ENCODE peak calls at places on chromosomes 7 and 10, in six cellular contexts. K, S, W, X, Q and M are unnamed samples.

GRCh38 chr7:80481196-80481884 is 30.5 kb downstream of the GNAT3 start:
- DNase-seq in K (no peak), S (no peak), W (no peak), X (no peak), Q (no peak), M (no peak)

GRCh38 chr7:73556208-73557107 is 1.0 kb downstream of the BCL7B start:
- DNase-seq in K (peak; percentile 20), S (no peak), W (no peak), X (no peak), Q (no peak), M (peak; percentile 33)

GRCh38 chr10:20029523-20029922 is 213.3 kb downstream of the PLXDC2 start:
- DNase-seq in K (no peak), S (no peak), W (no peak), X (no peak), Q (no peak), M (no peak)

GRCh38 chr10:21146446-21146789 is 249.3 kb upstream of the NEBL start:
- DNase-seq in K (no peak), S (no peak), W (no peak), X (no peak), Q (no peak), M (no peak)

GRCh38 chr7:497346-497745 is 22.3 kb downstream of the PDGFA start:
- DNase-seq in K (no peak), S (no peak), W (no peak), X (no peak), Q (peak; percentile 17), M (no peak)

GRCh38 chr10:48672596-48673255 is 11.9 kb upstream of the WDFY4 start:
- DNase-seq in K (no peak), S (no peak), W (no peak), X (no peak), Q (no peak), M (no peak)

GRCh38 chr10:71981024-71981867 is 17.1 kb downstream of the CHST3 start:
- DNase-seq in K (no peak), S (no peak), W (no peak), X (peak; percentile 35), Q (no peak), M (no peak)

GRCh38 chr10:92530421-92530820 is 43.5 kb downstream of the IDE start:
- DNase-seq in K (peak; percentile 31), S (no peak), W (no peak), X (no peak), Q (no peak), M (no peak)

GRCh38 chr10:52308251-52309031 is 5.6 kb upstream of the DKK1 start:
- DNase-seq in K (peak; percentile 78), S (no peak), W (peak; percentile 46), X (peak; percentile 57), Q (peak; percentile 47), M (peak; percentile 53)

GRCh38 chr10:9957352-9957751 is 1060.3 kb upstream of the CELF2 start:
- DNase-seq in K (peak; percentile 44), S (no peak), W (no peak), X (no peak), Q (no peak), M (no peak)

GRCh38 chr10:98878418-98878817 is 357.2 kb downstream of the HPSE2 start:
- DNase-seq in K (peak; percentile 41), S (no peak), W (no peak), X (no peak), Q (no peak), M (no peak)

GRCh38 chr7:86708334-86708733 is 64.6 kb downstream of the GRM3 start:
- DNase-seq in K (no peak), S (no peak), W (no peak), X (no peak), Q (no peak), M (no peak)

GRCh38 chr7:78176186-78176585 is 377.6 kb downstream of the PHTF2 start:
- DNase-seq in K (peak; percentile 41), S (no peak), W (no peak), X (no peak), Q (no peak), M (no peak)

GRCh38 chr10:131195116-131195515 is 116.4 kb downstream of the TCERG1L start:
- DNase-seq in K (no peak), S (no peak), W (peak; percentile 14), X (no peak), Q (no peak), M (no peak)

GRCh38 chr10:59580257-59580863 is 129.3 kb downstream of the SLC16A9 start:
- DNase-seq in K (peak; percentile 58), S (peak; percentile 32), W (no peak), X (no peak), Q (no peak), M (no peak)

GRCh38 chr7:105133358-105133757 is 119.4 kb downstream of the KMT2E start:
- DNase-seq in K (no peak), S (no peak), W (no peak), X (no peak), Q (no peak), M (no peak)

GRCh38 chr7:43650457-43651052 is 67.6 kb downstream of the STK17A start:
- DNase-seq in K (peak; percentile 92), S (no peak), W (no peak), X (no peak), Q (no peak), M (no peak)

GRCh38 chr10:89347706-89348457 is 20.1 kb downstream of the IFIT3 start:
- DNase-seq in K (no peak), S (no peak), W (no peak), X (no peak), Q (no peak), M (no peak)

GRCh38 chr10:130741901-130742625 is 569.5 kb downstream of the TCERG1L start:
- DNase-seq in K (no peak), S (no peak), W (peak; percentile 18), X (no peak), Q (no peak), M (no peak)

GRCh38 chr10:97426776-97427570 is 982 bp downstream of the PGAM1 start:
- DNase-seq in K (no peak), S (no peak), W (no peak), X (no peak), Q (no peak), M (peak; percentile 39)

GRCh38 chr7:16204953-16205352 is 216.4 kb downstream of the CRPPA start:
- DNase-seq in K (no peak), S (no peak), W (no peak), X (no peak), Q (no peak), M (no peak)

GRCh38 chr10:73730153-73730906 is 13.8 kb upstream of the SEC24C start:
- DNase-seq in K (peak; percentile 87), S (peak; percentile 87), W (peak; percentile 93), X (peak; percentile 89), Q (peak; percentile 88), M (peak; percentile 94)
- TF ChIP-seq POLR2A in K (peak; percentile 75), S (peak; percentile 86), W (no peak), X (peak; percentile 81), Q (peak; percentile 55), M (peak; percentile 85)

GRCh38 chr10:11204355-11204879 is 186.7 kb downstream of the CELF2 start:
- DNase-seq in K (no peak), S (no peak), W (no peak), X (peak; percentile 23), Q (no peak), M (no peak)
- TF ChIP-seq POLR2A in K (no peak), S (no peak), W (no peak), X (no peak), Q (no peak), M (no peak)

DNA sequence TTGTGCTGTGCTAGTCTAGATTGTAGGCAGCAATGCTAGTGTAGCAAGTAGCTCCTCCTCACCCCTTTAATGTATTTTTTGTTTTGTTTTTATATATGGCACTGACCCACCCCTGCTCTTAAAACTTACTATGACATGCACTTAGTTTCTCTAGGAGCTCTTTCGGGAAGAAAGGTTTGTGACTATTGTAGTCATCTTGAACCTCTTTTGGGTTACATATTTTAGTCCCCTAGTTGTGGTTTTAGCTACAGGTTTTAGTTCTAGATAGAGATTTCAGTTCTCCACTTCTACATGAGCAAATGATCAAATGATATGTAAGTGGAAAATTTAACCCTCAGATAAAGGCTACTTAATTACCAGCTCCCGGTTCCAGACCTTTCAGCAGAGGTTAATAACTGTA is 14.9 kb downstream of the MINPP1 start:
- DNase-seq in K (no peak), S (no peak), W (no peak), X (no peak), Q (no peak), M (no peak)
- TF ChIP-seq POLR2A in K (no peak), S (no peak), W (no peak), X (no peak), Q (no peak), M (no peak)

DNA sequence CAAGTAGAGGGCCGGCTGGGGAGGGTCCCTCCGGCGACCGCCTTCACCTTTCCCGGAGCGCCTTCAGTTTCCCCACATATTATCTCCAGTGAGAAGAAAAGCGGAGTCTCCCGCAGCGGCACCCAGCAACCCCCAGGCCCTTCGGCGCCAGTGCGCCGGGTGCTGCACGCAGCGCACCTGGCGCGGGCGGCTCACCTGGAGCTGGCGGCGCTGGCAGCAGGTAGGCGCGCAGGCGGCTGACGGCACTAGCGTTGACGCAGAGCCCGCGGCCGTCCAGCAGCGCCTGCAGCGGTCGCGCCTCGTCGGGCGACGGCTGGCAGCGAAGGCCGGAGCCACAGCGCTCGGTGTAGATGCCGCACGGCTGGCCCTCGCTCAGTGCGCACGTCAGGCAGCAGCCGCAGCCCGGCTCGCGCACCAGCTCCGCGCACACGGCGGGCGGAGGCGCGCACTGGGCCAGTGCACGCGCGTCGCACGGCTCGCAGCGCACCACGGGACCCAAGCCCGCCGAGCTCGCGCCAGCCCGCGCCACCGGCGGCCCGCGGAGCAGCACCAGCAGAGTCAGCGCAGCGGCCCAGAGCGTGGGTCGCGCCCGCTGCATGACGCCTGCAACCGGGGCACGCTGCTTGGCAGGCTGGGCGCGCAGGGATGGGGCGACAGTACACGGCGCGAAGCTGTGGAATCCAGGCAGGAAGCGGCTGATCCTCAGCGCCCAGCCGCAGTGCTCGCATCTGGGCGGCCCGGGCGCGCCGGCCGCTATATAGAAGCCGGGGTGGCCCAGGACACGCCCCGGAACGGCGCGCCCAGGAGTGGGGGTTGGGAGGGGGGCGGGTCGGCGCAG is at the start of gene IGFBP3:
- DNase-seq in K (peak; percentile 69), S (no peak), W (no peak), X (peak; percentile 54), Q (peak; percentile 45), M (peak; percentile 32)
- TF ChIP-seq POLR2A in K (peak; percentile 84), S (no peak), W (no peak), X (no peak), Q (peak; percentile 51), M (no peak)

DNA sequence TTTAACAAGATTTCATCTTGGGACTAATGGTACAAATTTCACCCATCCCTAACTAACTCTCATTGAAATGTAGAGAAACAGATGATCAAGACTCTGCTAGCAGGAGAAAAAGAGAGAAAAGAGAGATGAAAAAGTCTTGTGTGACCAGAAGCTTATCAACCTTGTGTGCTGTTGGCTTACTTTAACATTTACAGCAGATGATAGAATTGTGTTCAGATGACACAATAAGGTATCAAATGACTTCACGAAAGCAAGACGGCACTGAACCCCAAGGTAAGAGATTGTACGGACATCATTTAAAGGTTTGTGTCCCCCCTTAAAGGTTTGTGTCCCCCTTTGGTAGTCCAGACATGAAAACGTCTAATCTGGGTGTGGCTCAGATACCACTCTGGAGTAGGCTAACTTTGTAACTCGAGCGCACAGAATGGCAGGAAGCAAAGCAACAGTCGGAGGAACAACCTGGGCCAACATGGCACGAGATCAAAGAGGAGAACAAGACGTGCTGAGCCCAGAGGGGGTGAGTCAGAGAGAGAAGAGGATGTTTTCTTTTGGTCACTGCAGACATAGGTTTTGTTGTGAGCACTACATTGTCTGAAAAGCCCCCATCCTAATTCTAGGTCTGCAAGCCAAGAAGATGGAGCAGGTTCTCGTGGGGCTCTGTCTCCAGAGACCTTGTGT is 10.4 kb upstream of the LMBR1 start:
- DNase-seq in K (peak; percentile 19), S (peak; percentile 89), W (peak; percentile 73), X (no peak), Q (no peak), M (no peak)
- TF ChIP-seq POLR2A in K (no peak), S (no peak), W (no peak), X (no peak), Q (no peak), M (no peak)

GRCh38 chr7:32495298-32496051 is at the start of gene AVL9:
- DNase-seq in K (peak; percentile 93), S (peak; percentile 90), W (peak; percentile 98), X (peak; percentile 98), Q (peak; percentile 100), M (peak; percentile 96)
- TF ChIP-seq POLR2A in K (peak; percentile 90), S (peak; percentile 85), W (no peak), X (peak; percentile 89), Q (peak; percentile 86), M (peak; percentile 87)